ENCODE peak calls at places on chromosomes 16 and 17, in four cellular contexts. T is neural progenitor cell, R is body of pancreas, P is prostate gland. C is an unnamed sample.

GRCh38 chr16:84088695-84089395 is 27.9 kb downstream of the MBTPS1 start:
- DNase-seq in T (no peak), R (no peak), P (no peak), C (no peak)

GRCh38 chr16:31713945-31714898 is 159.4 kb upstream of the ZNF267 start:
- DNase-seq in T (peak; percentile 67), R (peak; percentile 47), P (no peak), C (no peak)

GRCh38 chr17:64095144-64095882 is 34.6 kb downstream of the ERN1 start:
- DNase-seq in T (no peak), R (peak; percentile 68), P (no peak), C (peak; percentile 78)

GRCh38 chr17:47603830-47604229 is 45.9 kb upstream of the KPNB1 start:
- DNase-seq in T (no peak), R (no peak), P (no peak), C (no peak)

GRCh38 chr17:14712471-14713075 is 411.7 kb downstream of the HS3ST3B1 start:
- DNase-seq in T (no peak), R (no peak), P (no peak), C (no peak)

GRCh38 chr16:8849411-8850011 is 19.3 kb downstream of the CARHSP1 start:
- DNase-seq in T (no peak), R (no peak), P (no peak), C (no peak)

GRCh38 chr16:50154369-50154947 is 1.4 kb downstream of the TENT4B start:
- DNase-seq in T (no peak), R (no peak), P (no peak), C (no peak)

GRCh38 chr17:17740627-17741237 is 59.5 kb downstream of the RAI1 start:
- DNase-seq in T (no peak), R (peak; percentile 36), P (no peak), C (no peak)

GRCh38 chr17:2721603-2722002 is 10.0 kb upstream of the CLUH start:
- DNase-seq in T (no peak), R (no peak), P (no peak), C (no peak)

GRCh38 chr17:39144414-39144813 is 7.0 kb downstream of the PLXDC1 start:
- DNase-seq in T (no peak), R (peak; percentile 94), P (peak; percentile 83), C (peak; percentile 80)

GRCh38 chr17:61239953-61240352 is 159.7 kb upstream of the TBX2 start:
- DNase-seq in T (no peak), R (no peak), P (no peak), C (no peak)

GRCh38 chr16:27326738-27327585 is 13.2 kb downstream of the IL4R start:
- DNase-seq in T (peak; percentile 71), R (peak; percentile 71), P (peak; percentile 66), C (peak; percentile 90)

GRCh38 chr16:58440094-58440493 is 47.8 kb downstream of the GINS3 start:
- DNase-seq in T (no peak), R (no peak), P (no peak), C (no peak)

GRCh38 chr17:39928868-39929651 is 1.5 kb downstream of the LRRC3C start:
- DNase-seq in T (no peak), R (no peak), P (no peak), C (peak; percentile 68)

GRCh38 chr17:7138800-7139381 is 24.3 kb upstream of the ASGR2 start:
- DNase-seq in T (no peak), R (no peak), P (no peak), C (no peak)

GRCh38 chr16:22638393-22639206 is 127.9 kb downstream of the NPIPB5 start:
- DNase-seq in T (no peak), R (no peak), P (no peak), C (peak; percentile 56)

GRCh38 chr17:14334261-14334860 is 33.5 kb downstream of the HS3ST3B1 start:
- DNase-seq in T (no peak), R (no peak), P (no peak), C (no peak)

GRCh38 chr16:78504391-78504945 is 405.0 kb downstream of the WWOX start:
- DNase-seq in T (no peak), R (peak; percentile 24), P (no peak), C (no peak)

GRCh38 chr17:18182978-18183333 is 672 bp upstream of the ALKBH5 start:
- DNase-seq in T (no peak), R (peak; percentile 72), P (peak; percentile 69), C (peak; percentile 24)

GRCh38 chr17:66415366-66416206 is 113.2 kb downstream of the PRKCA start:
- DNase-seq in T (no peak), R (peak; percentile 41), P (no peak), C (no peak)

GRCh38 chr16:2147981-2148671 is at the start of gene RAB26:
- DNase-seq in T (peak; percentile 92), R (peak; percentile 99), P (peak; percentile 84), C (no peak)

GRCh38 chr17:39116224-39116623 is 35.2 kb downstream of the PLXDC1 start:
- DNase-seq in T (no peak), R (no peak), P (no peak), C (no peak)

GRCh38 chr16:27230562-27230991 is 27.3 kb downstream of the KDM8 start:
- DNase-seq in T (no peak), R (no peak), P (no peak), C (no peak)

GRCh38 chr16:3131755-3132377 is 3.0 kb upstream of the ZNF213 start:
- DNase-seq in T (peak; percentile 78), R (peak; percentile 47), P (no peak), C (no peak)

GRCh38 chr17:51572115-51572514 is 311.8 kb downstream of the UTP18 start:
- DNase-seq in T (no peak), R (no peak), P (no peak), C (no peak)

GRCh38 chr16:55728797-55729196 is 73.0 kb downstream of the SLC6A2 start:
- DNase-seq in T (no peak), R (no peak), P (no peak), C (no peak)

GRCh38 chr17:1331708-1332107 is 52.2 kb downstream of the TRARG1 start:
- DNase-seq in T (no peak), R (no peak), P (no peak), C (no peak)

GRCh38 chr17:83061586-83061985 is 17.8 kb upstream of the METRNL start:
- DNase-seq in T (no peak), R (no peak), P (no peak), C (no peak)

GRCh38 chr17:63550816-63551639 is 751 bp downstream of the DCAF7 start:
- DNase-seq in T (peak; percentile 74), R (no peak), P (no peak), C (no peak)

GRCh38 chr17:70622382-70623260 is 453.3 kb downstream of the KCNJ2 start:
- DNase-seq in T (peak; percentile 81), R (peak; percentile 17), P (no peak), C (no peak)

GRCh38 chr17:78616946-78617345 is 39.8 kb upstream of the DNAH17 start:
- DNase-seq in T (no peak), R (no peak), P (no peak), C (no peak)
- H3K27ac ChIP-seq in T (no peak overlapping the region), R (no peak overlapping the region), P (no peak overlapping the region), C (no peak overlapping the region)

GRCh38 chr17:60224064-60224463 is 74.3 kb downstream of the CA4 start:
- DNase-seq in T (no peak), R (no peak), P (no peak), C (peak; percentile 12)
- H3K27ac ChIP-seq in T (no peak overlapping the region), R (no peak overlapping the region), P (no peak overlapping the region), C (no peak overlapping the region)

DNA sequence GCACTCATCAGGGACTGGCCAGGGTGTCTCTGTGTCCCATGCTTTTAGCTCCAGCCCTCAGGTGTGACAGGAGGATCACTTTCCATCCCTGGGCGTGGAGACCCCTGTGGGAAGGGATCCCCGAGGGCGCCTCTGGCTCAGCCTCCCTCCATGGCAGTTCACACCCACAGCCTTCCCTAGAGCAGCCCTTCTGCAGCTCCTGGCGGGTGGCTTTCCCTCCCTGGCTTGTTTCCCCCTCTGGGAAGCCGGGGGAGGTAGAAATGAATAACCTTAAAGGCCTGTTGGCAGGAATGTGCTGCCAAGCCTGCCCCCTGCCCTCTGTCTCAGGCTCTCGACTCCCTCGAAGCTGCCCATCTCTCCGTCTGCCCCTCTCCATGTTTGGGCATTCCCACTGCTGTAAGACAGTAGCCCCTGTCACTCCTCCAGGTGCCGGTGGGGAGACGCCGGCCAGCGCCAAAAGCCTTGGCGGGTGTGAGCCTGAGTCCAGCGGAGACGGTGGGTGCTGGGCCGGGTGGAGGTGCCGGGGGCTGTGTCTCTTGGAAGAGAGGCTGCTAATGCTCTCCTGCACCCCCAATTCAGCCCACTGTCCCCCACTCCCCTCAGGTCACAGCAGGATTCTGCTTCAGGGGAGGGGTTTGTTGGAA is 2.1 kb upstream of the ATP2A1 start:
- DNase-seq in T (no peak), R (no peak), P (no peak), C (no peak)
- H3K27ac ChIP-seq in T (no peak overlapping the region), R (no peak overlapping the region), P (no peak overlapping the region), C (no peak overlapping the region)

GRCh38 chr17:30376621-30377452 is 1.9 kb upstream of the CPD start:
- DNase-seq in T (no peak), R (peak; percentile 29), P (peak; percentile 45), C (peak; percentile 24)
- H3K27ac ChIP-seq in T (no peak overlapping the region), R (peak overlapping the region; percentile 24), P (peak overlapping the region; percentile 28), C (no peak overlapping the region)

DNA sequence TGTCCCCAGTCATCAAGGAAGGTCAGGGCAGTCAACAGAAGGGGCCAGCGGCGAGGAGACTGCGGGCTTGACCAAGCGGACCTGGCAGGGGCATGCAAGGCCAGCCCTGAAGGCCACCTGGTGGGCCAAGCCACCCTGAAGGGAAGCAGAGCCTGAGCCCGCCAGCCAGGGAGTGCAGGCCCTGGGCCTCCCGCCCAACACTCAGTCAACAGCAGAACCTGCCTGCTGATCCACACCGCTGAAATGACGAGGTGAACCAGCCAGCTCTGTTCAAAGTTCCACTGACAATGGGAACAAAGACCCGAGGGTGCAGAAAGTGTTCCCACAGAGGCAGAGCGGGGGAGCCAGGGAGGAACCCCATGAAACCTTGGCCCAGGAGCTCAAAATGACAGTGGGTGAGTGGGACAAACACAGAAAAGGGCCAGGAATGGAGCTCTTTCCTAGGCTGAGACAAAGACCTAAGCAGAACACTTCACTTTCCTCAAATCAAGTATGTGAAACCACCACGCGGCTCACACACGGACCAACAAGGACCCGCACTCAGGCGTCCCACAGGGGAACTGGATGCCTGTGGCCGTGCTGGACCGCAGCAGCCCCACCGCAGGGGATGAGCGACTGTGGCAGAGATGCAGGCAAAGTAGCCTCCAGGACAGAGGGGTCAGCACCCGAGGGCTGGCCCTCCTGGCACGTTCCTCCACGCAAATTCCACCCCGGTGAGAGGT is 12.0 kb downstream of the AXIN1 start:
- DNase-seq in T (peak; percentile 1), R (no peak), P (no peak), C (no peak)
- H3K27ac ChIP-seq in T (no peak overlapping the region), R (no peak overlapping the region), P (no peak overlapping the region), C (no peak overlapping the region)

GRCh38 chr17:20206591-20206990 is 197.4 kb downstream of the SPECC1 start:
- DNase-seq in T (no peak), R (no peak), P (no peak), C (no peak)

GRCh38 chr17:20210180-20210579 is 201.0 kb downstream of the SPECC1 start:
- DNase-seq in T (no peak), R (no peak), P (no peak), C (no peak)

GRCh38 chr17:20210614-20211013 is 201.5 kb downstream of the SPECC1 start:
- DNase-seq in T (no peak), R (no peak), P (no peak), C (no peak)

GRCh38 chr17:20207295-20207985 is 198.3 kb downstream of the SPECC1 start:
- DNase-seq in T (no peak), R (no peak), P (no peak), C (no peak)

DNA sequence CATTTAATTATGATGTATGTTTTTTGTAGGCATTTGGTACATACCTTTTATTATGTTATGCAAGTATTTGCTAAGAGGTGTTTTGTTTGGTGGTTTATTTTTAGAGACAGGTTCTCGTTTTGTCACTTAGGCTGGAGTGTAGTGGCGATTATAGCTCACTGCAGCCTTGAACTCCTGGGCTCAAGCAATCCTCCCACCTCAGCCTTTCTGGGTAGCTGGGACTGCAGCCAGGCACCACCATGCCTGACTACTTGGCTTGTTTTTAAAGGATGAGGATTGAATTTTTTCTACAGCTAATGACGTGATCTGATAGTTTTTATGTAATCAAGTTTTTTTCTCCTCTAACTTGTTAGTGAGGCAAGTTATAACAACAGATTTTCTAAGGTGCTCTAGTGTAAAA is 199.6 kb downstream of the SPECC1 start:
- DNase-seq in T (no peak), R (no peak), P (no peak), C (no peak)
- H3K27ac ChIP-seq in T (no peak overlapping the region), R (no peak overlapping the region), P (no peak overlapping the region), C (no peak overlapping the region)

C was measured in epithelial cell of prostate.